ENCODE peak calls at places on chromosomes 12 and 14, in five cellular contexts. One of them, this sample, is unnamed.
A peak's percentile ranks its signal among the peaks of the same experiment; 100 is the strongest.

GRCh38 chr14:59133202-59133601 is 55.3 kb upstream of the DAAM1 start:
- DNase-seq in GM23338: peak; percentile 37
- DNase-seq in pancreas: no peak
- DNase-seq in aorta: no peak
- DNase-seq in neuronal stem cell: no peak
- DNase-seq in this sample: no peak

GRCh38 chr12:110379642-110380041 is 23.9 kb downstream of the ANAPC7 start:
- DNase-seq in GM23338: no peak
- DNase-seq in pancreas: no peak
- DNase-seq in aorta: peak; percentile 40
- DNase-seq in neuronal stem cell: no peak
- DNase-seq in this sample: no peak

GRCh38 chr12:69045430-69045829 is 112.5 kb upstream of the CPM start:
- DNase-seq in GM23338: no peak
- DNase-seq in pancreas: no peak
- DNase-seq in aorta: no peak
- DNase-seq in neuronal stem cell: no peak
- DNase-seq in this sample: no peak

GRCh38 chr12:132638541-132639408 is 20.2 kb downstream of the P2RX2 start:
- DNase-seq in GM23338: peak; percentile 67
- DNase-seq in pancreas: peak; percentile 34
- DNase-seq in aorta: no peak
- DNase-seq in neuronal stem cell: no peak
- DNase-seq in this sample: no peak

GRCh38 chr14:65972891-65973290 is 513.3 kb upstream of the CCDC196 start:
- DNase-seq in GM23338: no peak
- DNase-seq in pancreas: no peak
- DNase-seq in aorta: no peak
- DNase-seq in neuronal stem cell: no peak
- DNase-seq in this sample: no peak

GRCh38 chr12:46722737-46723136 is 103.1 kb downstream of the SLC38A4 start:
- DNase-seq in GM23338: no peak
- DNase-seq in pancreas: no peak
- DNase-seq in aorta: no peak
- DNase-seq in neuronal stem cell: no peak
- DNase-seq in this sample: no peak

GRCh38 chr14:70045296-70045695 is 143.5 kb downstream of the SLC8A3 start:
- DNase-seq in GM23338: no peak
- DNase-seq in pancreas: no peak
- DNase-seq in aorta: no peak
- DNase-seq in neuronal stem cell: no peak
- DNase-seq in this sample: no peak

GRCh38 chr14:100317897-100318808 is 5.0 kb upstream of the SLC25A47 start:
- DNase-seq in GM23338: peak; percentile 90
- DNase-seq in pancreas: peak; percentile 66
- DNase-seq in aorta: peak; percentile 88
- DNase-seq in neuronal stem cell: no peak
- DNase-seq in this sample: peak; percentile 46

GRCh38 chr12:30286345-30286926 is 409.2 kb downstream of the IPO8 start:
- DNase-seq in GM23338: peak; percentile 52
- DNase-seq in pancreas: no peak
- DNase-seq in aorta: no peak
- DNase-seq in neuronal stem cell: peak; percentile 2
- DNase-seq in this sample: no peak

GRCh38 chr12:87008785-87009184 is 752.6 kb upstream of the MGAT4C start:
- DNase-seq in GM23338: no peak
- DNase-seq in pancreas: no peak
- DNase-seq in aorta: no peak
- DNase-seq in neuronal stem cell: no peak
- DNase-seq in this sample: no peak

GRCh38 chr12:122948605-122949004 is 17.7 kb downstream of the ABCB9 start:
- DNase-seq in GM23338: no peak
- DNase-seq in pancreas: no peak
- DNase-seq in aorta: no peak
- DNase-seq in neuronal stem cell: no peak
- DNase-seq in this sample: no peak
- H3K27ac ChIP-seq in GM23338: no peak overlapping the region
- H3K27ac ChIP-seq in pancreas: no peak overlapping the region
- H3K27ac ChIP-seq in aorta: no peak overlapping the region
- H3K27ac ChIP-seq in neuronal stem cell: no peak overlapping the region
- H3K27ac ChIP-seq in this sample: no peak overlapping the region

GRCh38 chr14:93086441-93087055 is 29.2 kb downstream of the ITPK1 start:
- DNase-seq in GM23338: no peak
- DNase-seq in pancreas: no peak
- DNase-seq in aorta: no peak
- DNase-seq in neuronal stem cell: no peak
- DNase-seq in this sample: no peak
- H3K27ac ChIP-seq in GM23338: peak overlapping the region; percentile 59
- H3K27ac ChIP-seq in pancreas: no peak overlapping the region
- H3K27ac ChIP-seq in aorta: no peak overlapping the region
- H3K27ac ChIP-seq in neuronal stem cell: peak overlapping the region; percentile 73
- H3K27ac ChIP-seq in this sample: no peak overlapping the region

GRCh38 chr14:57199911-57200310 is 68.8 kb downstream of the EXOC5 start:
- DNase-seq in GM23338: no peak
- DNase-seq in pancreas: no peak
- DNase-seq in aorta: no peak
- DNase-seq in neuronal stem cell: no peak
- DNase-seq in this sample: no peak
- H3K27ac ChIP-seq in GM23338: no peak overlapping the region
- H3K27ac ChIP-seq in pancreas: no peak overlapping the region
- H3K27ac ChIP-seq in aorta: no peak overlapping the region
- H3K27ac ChIP-seq in neuronal stem cell: no peak overlapping the region
- H3K27ac ChIP-seq in this sample: no peak overlapping the region

DNA sequence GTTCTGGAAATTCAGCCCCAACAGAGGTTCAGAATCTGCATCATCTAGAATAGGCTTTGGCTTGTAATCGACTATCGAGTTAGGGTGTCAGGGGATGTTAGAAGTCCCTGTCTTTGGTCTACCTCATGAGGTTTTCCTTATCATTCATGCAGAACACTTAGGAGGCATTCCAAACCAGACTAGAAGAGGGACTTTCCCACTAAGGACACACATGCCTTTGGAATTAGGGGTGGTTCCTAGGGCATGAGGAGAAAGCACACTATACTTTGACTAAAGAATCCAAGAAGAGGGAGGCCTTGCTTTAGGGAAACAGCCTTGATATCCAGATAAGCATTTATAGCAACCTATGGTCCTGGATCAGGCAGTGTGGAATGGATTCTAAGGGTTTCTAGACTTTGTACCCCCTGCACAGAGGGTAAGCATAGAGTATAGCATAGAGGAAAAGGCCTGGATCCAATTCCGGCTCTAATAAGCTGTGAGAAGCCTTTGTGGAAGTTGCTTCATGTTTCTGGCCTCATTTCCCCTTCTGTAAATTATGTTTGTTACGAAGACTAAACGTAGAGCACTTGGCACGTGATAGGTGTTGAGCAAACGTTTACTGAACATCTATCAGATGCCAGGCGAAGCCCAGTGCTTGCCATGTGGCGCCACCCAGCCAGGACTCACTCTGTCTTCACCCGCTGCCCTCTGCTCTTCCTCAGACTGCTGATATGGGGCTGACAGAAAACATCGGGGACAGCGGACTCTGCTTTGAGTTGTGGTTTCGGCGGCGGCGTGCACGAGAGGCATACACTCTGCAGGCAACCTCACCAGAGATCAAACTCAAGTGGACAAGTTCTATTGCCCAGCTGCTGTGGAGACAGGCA is 13.2 kb downstream of the ZNF219 start:
- DNase-seq in GM23338: no peak
- DNase-seq in pancreas: no peak
- DNase-seq in aorta: peak; percentile 51
- DNase-seq in neuronal stem cell: no peak
- DNase-seq in this sample: no peak
- H3K27ac ChIP-seq in GM23338: no peak overlapping the region
- H3K27ac ChIP-seq in pancreas: no peak overlapping the region
- H3K27ac ChIP-seq in aorta: no peak overlapping the region
- H3K27ac ChIP-seq in neuronal stem cell: no peak overlapping the region
- H3K27ac ChIP-seq in this sample: no peak overlapping the region

DNA sequence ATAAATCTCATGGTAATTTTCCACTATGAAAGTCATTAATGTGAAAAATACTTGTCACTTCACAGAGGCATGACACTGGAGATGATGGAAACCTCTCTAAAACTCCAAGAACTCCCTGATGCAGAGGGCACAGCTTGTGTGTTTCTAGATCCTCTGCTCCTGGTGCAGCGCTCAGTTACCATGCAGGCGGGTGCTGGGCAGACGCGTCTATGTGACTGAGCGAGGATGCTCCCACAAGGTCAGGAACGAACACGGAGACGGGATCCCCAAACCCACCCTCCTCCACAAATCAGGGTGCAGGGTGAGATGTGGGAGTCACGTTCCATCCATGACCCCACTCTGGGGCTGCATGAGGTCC is 81.5 kb downstream of the CCDC88C start:
- DNase-seq in GM23338: no peak
- DNase-seq in pancreas: no peak
- DNase-seq in aorta: no peak
- DNase-seq in neuronal stem cell: no peak
- DNase-seq in this sample: no peak
- H3K27ac ChIP-seq in GM23338: no peak overlapping the region
- H3K27ac ChIP-seq in pancreas: no peak overlapping the region
- H3K27ac ChIP-seq in aorta: no peak overlapping the region
- H3K27ac ChIP-seq in neuronal stem cell: no peak overlapping the region
- H3K27ac ChIP-seq in this sample: no peak overlapping the region

GRCh38 chr12:45353944-45354343 is 138.0 kb downstream of the ANO6 start:
- DNase-seq in GM23338: no peak
- DNase-seq in pancreas: no peak
- DNase-seq in aorta: no peak
- DNase-seq in neuronal stem cell: no peak
- DNase-seq in this sample: no peak

GRCh38 chr12:45356822-45357546 is 141.1 kb downstream of the ANO6 start:
- DNase-seq in GM23338: no peak
- DNase-seq in pancreas: no peak
- DNase-seq in aorta: no peak
- DNase-seq in neuronal stem cell: no peak
- DNase-seq in this sample: no peak

GRCh38 chr12:45355750-45356149 is 139.9 kb downstream of the ANO6 start:
- DNase-seq in GM23338: no peak
- DNase-seq in pancreas: no peak
- DNase-seq in aorta: no peak
- DNase-seq in neuronal stem cell: no peak
- DNase-seq in this sample: no peak

GRCh38 chr12:45351921-45352670 is 136.2 kb downstream of the ANO6 start:
- DNase-seq in GM23338: no peak
- DNase-seq in pancreas: no peak
- DNase-seq in aorta: no peak
- DNase-seq in neuronal stem cell: no peak
- DNase-seq in this sample: no peak

GRCh38 chr12:45354399-45354798 is 138.5 kb downstream of the ANO6 start:
- DNase-seq in GM23338: peak; percentile 23
- DNase-seq in pancreas: no peak
- DNase-seq in aorta: no peak
- DNase-seq in neuronal stem cell: no peak
- DNase-seq in this sample: no peak
- H3K27ac ChIP-seq in GM23338: no peak overlapping the region
- H3K27ac ChIP-seq in pancreas: peak overlapping the region; percentile 38
- H3K27ac ChIP-seq in aorta: no peak overlapping the region
- H3K27ac ChIP-seq in neuronal stem cell: no peak overlapping the region
- H3K27ac ChIP-seq in this sample: no peak overlapping the region

DNA sequence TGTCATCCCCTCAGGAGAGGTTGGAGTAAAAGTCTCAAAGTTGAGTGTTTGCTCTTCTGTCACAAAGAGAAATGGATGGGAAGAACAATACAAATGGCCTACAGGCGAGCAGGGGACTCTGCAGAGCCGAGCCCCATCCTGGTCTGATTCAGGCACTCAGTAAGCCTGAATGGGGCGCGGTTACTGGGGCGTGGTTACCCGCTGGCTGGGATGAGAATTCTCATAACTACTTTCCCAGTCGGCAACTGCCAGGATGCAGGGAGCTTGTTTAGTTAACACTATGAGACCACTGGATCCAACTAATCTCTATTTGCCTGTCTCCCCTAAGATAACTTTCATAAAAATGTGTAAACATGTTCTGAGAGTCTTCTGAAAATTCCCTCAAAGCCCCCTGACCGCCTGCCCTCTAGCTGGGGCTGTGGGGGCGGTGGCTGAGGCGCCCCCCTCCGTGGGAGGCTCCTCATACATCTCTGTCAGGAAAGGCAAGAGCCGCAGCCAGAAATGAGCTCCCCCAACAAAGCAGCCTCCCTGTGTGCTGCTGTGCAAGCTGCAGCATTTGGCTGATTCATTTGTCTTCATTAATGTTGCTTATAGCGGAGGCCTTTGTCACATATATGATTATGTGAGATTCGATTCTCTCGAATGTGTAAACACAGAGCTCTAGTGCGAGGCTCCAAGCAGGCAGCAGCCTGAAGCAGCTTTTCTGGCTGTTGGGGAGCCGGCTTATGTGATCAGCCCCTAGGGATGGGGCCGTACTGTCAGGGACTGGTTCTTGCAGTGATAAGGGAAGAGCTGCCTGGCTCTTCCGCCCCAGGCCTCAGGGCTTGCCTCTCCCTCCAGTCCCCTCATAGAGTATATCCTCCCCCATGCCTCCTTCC is 126.1 kb upstream of the ARHGAP5 start:
- DNase-seq in GM23338: peak; percentile 59
- DNase-seq in pancreas: no peak
- DNase-seq in aorta: peak; percentile 68
- DNase-seq in neuronal stem cell: no peak
- DNase-seq in this sample: no peak
- H3K27ac ChIP-seq in GM23338: no peak overlapping the region
- H3K27ac ChIP-seq in pancreas: no peak overlapping the region
- H3K27ac ChIP-seq in aorta: no peak overlapping the region
- H3K27ac ChIP-seq in neuronal stem cell: no peak overlapping the region
- H3K27ac ChIP-seq in this sample: no peak overlapping the region

GRCh38 chr12:27179399-27180214 is 64.5 kb upstream of the STK38L start:
- DNase-seq in GM23338: no peak
- DNase-seq in pancreas: peak; percentile 27
- DNase-seq in aorta: no peak
- DNase-seq in neuronal stem cell: no peak
- DNase-seq in this sample: no peak
- H3K27ac ChIP-seq in GM23338: no peak overlapping the region
- H3K27ac ChIP-seq in pancreas: peak overlapping the region; percentile 62
- H3K27ac ChIP-seq in aorta: peak overlapping the region; percentile 98
- H3K27ac ChIP-seq in neuronal stem cell: no peak overlapping the region
- H3K27ac ChIP-seq in this sample: no peak overlapping the region

GRCh38 chr12:53575502-53576264 is 50.5 kb downstream of the ATF7 start:
- DNase-seq in GM23338: no peak
- DNase-seq in pancreas: no peak
- DNase-seq in aorta: no peak
- DNase-seq in neuronal stem cell: no peak
- DNase-seq in this sample: no peak
- H3K27ac ChIP-seq in GM23338: no peak overlapping the region
- H3K27ac ChIP-seq in pancreas: no peak overlapping the region
- H3K27ac ChIP-seq in aorta: no peak overlapping the region
- H3K27ac ChIP-seq in neuronal stem cell: no peak overlapping the region
- H3K27ac ChIP-seq in this sample: no peak overlapping the region